ENCODE peak calls at places on chromosomes 16 and 17, in five cellular contexts. One of them, this sample, is unnamed.

GRCh38 chr17:13030459-13031305 is 12.9 kb upstream of the ELAC2 start:
- DNase-seq in AG08395: peak; percentile 78
- DNase-seq in activated CD4-positive, CD25-positive, alpha-beta regulatory T cell: peak; percentile 11
- DNase-seq in sigmoid colon: no peak
- DNase-seq in endodermal cell: peak; percentile 83
- DNase-seq in this sample: peak; percentile 49

GRCh38 chr16:82293671-82294070 is 123.6 kb upstream of the MPHOSPH6 start:
- DNase-seq in sigmoid colon: no peak
- DNase-seq in activated CD4-positive, CD25-positive, alpha-beta regulatory T cell: no peak
- DNase-seq in AG08395: no peak
- DNase-seq in endodermal cell: no peak
- DNase-seq in this sample: no peak

GRCh38 chr16:65214196-65214595 is 92.3 kb upstream of the CDH11 start:
- DNase-seq in AG08395: no peak
- DNase-seq in sigmoid colon: no peak
- DNase-seq in activated CD4-positive, CD25-positive, alpha-beta regulatory T cell: no peak
- DNase-seq in endodermal cell: no peak
- DNase-seq in this sample: no peak

GRCh38 chr17:70353408-70354092 is 184.2 kb downstream of the KCNJ2 start:
- DNase-seq in sigmoid colon: no peak
- DNase-seq in activated CD4-positive, CD25-positive, alpha-beta regulatory T cell: no peak
- DNase-seq in AG08395: no peak
- DNase-seq in endodermal cell: no peak
- DNase-seq in this sample: no peak

GRCh38 chr16:57029161-57030160 is 40.1 kb downstream of the NLRC5 start:
- DNase-seq in sigmoid colon: no peak
- DNase-seq in endodermal cell: no peak
- DNase-seq in activated CD4-positive, CD25-positive, alpha-beta regulatory T cell: no peak
- DNase-seq in AG08395: peak; percentile 48
- DNase-seq in this sample: no peak

GRCh38 chr16:11379420-11379819 is 34.2 kb downstream of the RMI2 start:
- DNase-seq in activated CD4-positive, CD25-positive, alpha-beta regulatory T cell: no peak
- DNase-seq in sigmoid colon: peak; percentile 41
- DNase-seq in endodermal cell: no peak
- DNase-seq in AG08395: peak; percentile 32
- DNase-seq in this sample: no peak

GRCh38 chr16:88437367-88437964 is 15.6 kb upstream of the ZFPM1 start:
- DNase-seq in endodermal cell: peak; percentile 94
- DNase-seq in sigmoid colon: no peak
- DNase-seq in activated CD4-positive, CD25-positive, alpha-beta regulatory T cell: peak; percentile 59
- DNase-seq in AG08395: peak; percentile 58
- DNase-seq in this sample: peak; percentile 57

GRCh38 chr17:64147110-64148016 is 17.4 kb upstream of the ERN1 start:
- DNase-seq in endodermal cell: peak; percentile 70
- DNase-seq in sigmoid colon: no peak
- DNase-seq in AG08395: no peak
- DNase-seq in activated CD4-positive, CD25-positive, alpha-beta regulatory T cell: no peak
- DNase-seq in this sample: no peak

GRCh38 chr17:60971515-60972369 is 294.1 kb downstream of the BCAS3 start:
- DNase-seq in endodermal cell: peak; percentile 85
- DNase-seq in AG08395: peak; percentile 61
- DNase-seq in activated CD4-positive, CD25-positive, alpha-beta regulatory T cell: no peak
- DNase-seq in sigmoid colon: no peak
- DNase-seq in this sample: peak; percentile 48